ENCODE peak calls at places on chromosomes 12 and 14, in eight cellular contexts. A is amygdala; Y is HS-5; V is stimulated activated naive B cell treated with anti-CD40 and anti-IgM and Interleukin-4, amounts not matched to agents 10 μg/mL and 1 μg/mL and 100 μg/mL, for 72 hours; X is NCI-H510A treated with DMSO at 0.1 percent for 48 hours; O is retina; J is GDM1; G is T follicular helper cell. N is an unnamed sample.

GRCh38 chr12:21026302-21026701 is 104.7 kb upstream of the SLCO1B1 start:
- DNase-seq in Y (peak; percentile 52), O (no peak), J (no peak), V (no peak), G (no peak), A (no peak), X (peak; percentile 89), N (no peak)

GRCh38 chr12:124646385-124647230 is 79.2 kb upstream of the NCOR2 start:
- DNase-seq in X (no peak), A (peak; percentile 52), J (peak; percentile 22), V (peak; percentile 62), G (no peak), Y (no peak), O (no peak), N (no peak)

GRCh38 chr12:123076604-123077297 is 74.1 kb downstream of the PITPNM2 start:
- DNase-seq in Y (no peak), X (peak; percentile 21), O (no peak), V (peak; percentile 19), A (no peak), J (no peak), G (no peak), N (no peak)

GRCh38 chr14:100617715-100618693 is 30.8 kb upstream of the BEGAIN start:
- DNase-seq in A (peak; percentile 76), Y (no peak), J (peak; percentile 63), G (no peak), V (peak; percentile 15), O (peak; percentile 73), X (no peak), N (no peak)

GRCh38 chr12:2290091-2290490 is 237.3 kb downstream of the CACNA1C start:
- DNase-seq in V (no peak), Y (no peak), G (no peak), X (no peak), J (no peak), A (no peak), O (no peak), N (no peak)

GRCh38 chr12:39441963-39442894 is 691 bp downstream of the KIF21A start:
- DNase-seq in Y (peak; percentile 3), A (peak; percentile 65), J (no peak), G (peak; percentile 14), X (peak; percentile 66), V (peak; percentile 47), O (peak; percentile 93), N (peak; percentile 36)

GRCh38 chr12:90925562-90925961 is 29.4 kb downstream of the CCER1 start:
- DNase-seq in V (no peak), X (no peak), J (no peak), G (no peak), Y (no peak), A (no peak), O (no peak), N (no peak)

GRCh38 chr12:71759941-71760340 is 5.3 kb downstream of the RAB21 start:
- DNase-seq in X (no peak), Y (no peak), V (no peak), O (no peak), G (no peak), A (no peak), J (no peak), N (no peak)

GRCh38 chr14:80982711-80983110 is 27.3 kb downstream of the TSHR start:
- DNase-seq in Y (no peak), O (no peak), V (no peak), G (no peak), A (no peak), J (no peak), X (no peak), N (no peak)

GRCh38 chr12:13631873-13632272 is 349.5 kb downstream of the GRIN2B start:
- DNase-seq in J (no peak), V (no peak), X (no peak), O (peak; percentile 74), A (no peak), Y (no peak), G (no peak), N (no peak)

GRCh38 chr12:53181935-53182334 is 1.2 kb upstream of the CSAD start:
- DNase-seq in G (no peak), V (no peak), X (no peak), Y (no peak), O (no peak), A (no peak), J (no peak), N (no peak)

GRCh38 chr12:131929530-131930456 is 717 bp downstream of the PUS1 start:
- DNase-seq in O (peak; percentile 56), J (no peak), A (no peak), V (no peak), X (no peak), Y (no peak), G (no peak), N (peak; percentile 41)

GRCh38 chr12:52452101-52452500 is at the start of gene KRT6B:
- DNase-seq in J (no peak), V (no peak), X (no peak), Y (no peak), A (no peak), G (no peak), O (no peak), N (no peak)

GRCh38 chr12:104752016-104752415 is 206.1 kb downstream of the SLC41A2 start:
- DNase-seq in O (no peak), G (no peak), V (no peak), J (no peak), Y (no peak), X (no peak), A (no peak), N (no peak)

GRCh38 chr14:37279818-37280217 is 82.1 kb downstream of the MIPOL1 start:
- DNase-seq in X (no peak), Y (no peak), G (no peak), A (no peak), V (no peak), J (no peak), O (no peak), N (no peak)

N was measured in endothelial cell.